ENCODE peak calls at places on chromosomes 12 and 14, in four cellular contexts. J, P, F and Z are unnamed samples.

GRCh38 chr12:86931714-86932113 is 675.5 kb upstream of the MGAT4C start:
- DNase-seq in J (no peak), P (no peak), F (no peak), Z (no peak)

GRCh38 chr14:37246427-37246829 is 48.7 kb downstream of the MIPOL1 start:
- DNase-seq in J (no peak), P (no peak), F (peak; percentile 26), Z (no peak)

GRCh38 chr12:122406701-122407154 is 15.7 kb downstream of the CLIP1 start:
- DNase-seq in J (no peak), P (no peak), F (no peak), Z (no peak)

GRCh38 chr14:100904307-100905019 is 941 bp upstream of the RTL1 start:
- DNase-seq in J (no peak), P (no peak), F (no peak), Z (no peak)

GRCh38 chr14:30698463-30698862 is 76.3 kb downstream of the SCFD1 start:
- DNase-seq in J (no peak), P (no peak), F (no peak), Z (no peak)

GRCh38 chr12:103495158-103495782 is 498 bp downstream of the C12orf42 start:
- DNase-seq in J (no peak), P (peak; percentile 63), F (peak; percentile 36), Z (no peak)

GRCh38 chr12:75086086-75087038 is 123.3 kb downstream of the KCNC2 start:
- DNase-seq in J (no peak), P (no peak), F (no peak), Z (no peak)

GRCh38 chr14:67583711-67584644 is 16.1 kb downstream of the PIGH start:
- DNase-seq in J (no peak), P (peak; percentile 48), F (peak; percentile 60), Z (no peak)

GRCh38 chr12:72330291-72330690 is 58.1 kb downstream of the TRHDE start:
- DNase-seq in J (no peak), P (no peak), F (no peak), Z (no peak)

GRCh38 chr14:80419339-80419738 is 208.0 kb upstream of the DIO2 start:
- DNase-seq in J (no peak), P (no peak), F (no peak), Z (no peak)

GRCh38 chr14:54796961-54797360 is 105.7 kb downstream of the GCH1 start:
- DNase-seq in J (no peak), P (no peak), F (no peak), Z (no peak)

GRCh38 chr12:25459541-25459951 is 93.5 kb downstream of the LMNTD1 start:
- DNase-seq in J (no peak), P (no peak), F (no peak), Z (peak; percentile 5)

GRCh38 chr12:99960312-99960711 is 24.4 kb downstream of the ANKS1B start:
- DNase-seq in J (no peak), P (no peak), F (no peak), Z (no peak)

GRCh38 chr12:119319638-119320037 is 14.9 kb upstream of the CCDC60 start:
- DNase-seq in J (no peak), P (no peak), F (no peak), Z (no peak)

GRCh38 chr12:52346596-52346995 is 20.7 kb downstream of the KRT85 start:
- DNase-seq in J (no peak), P (no peak), F (no peak), Z (peak; percentile 16)

GRCh38 chr12:15268927-15269552 is 47.8 kb upstream of the RERG start:
- DNase-seq in J (peak; percentile 37), P (peak; percentile 22), F (peak; percentile 37), Z (no peak)

GRCh38 chr12:101969-102878 is 35.7 kb downstream of the IQSEC3 start:
- DNase-seq in J (no peak), P (no peak), F (peak; percentile 76), Z (no peak)

GRCh38 chr12:103965255-103965589 is 450 bp upstream of the TDG start:
- DNase-seq in J (no peak), P (no peak), F (no peak), Z (no peak)

GRCh38 chr12:126493366-126494108 is 1428.3 kb downstream of the AACS start:
- DNase-seq in J (no peak), P (no peak), F (no peak), Z (no peak)

GRCh38 chr12:48125985-48126384 is 6.8 kb downstream of the PFKM start:
- DNase-seq in J (no peak), P (no peak), F (no peak), Z (no peak)

GRCh38 chr12:115325858-115326257 is 641.9 kb upstream of the TBX3 start:
- DNase-seq in J (no peak), P (no peak), F (no peak), Z (no peak)

GRCh38 chr14:58660407-58660806 is 22.6 kb downstream of the DACT1 start:
- DNase-seq in J (no peak), P (no peak), F (no peak), Z (no peak)

GRCh38 chr12:12219664-12220063 is 47.2 kb downstream of the LRP6 start:
- DNase-seq in J (no peak), P (no peak), F (no peak), Z (no peak)

GRCh38 chr12:103986823-103987222 is 21.2 kb downstream of the TDG start:
- DNase-seq in J (no peak), P (no peak), F (no peak), Z (no peak)

GRCh38 chr12:43255642-43256041 is 296.4 kb downstream of the ADAMTS20 start:
- DNase-seq in J (no peak), P (no peak), F (no peak), Z (no peak)

GRCh38 chr14:76701981-76702380 is 59.3 kb upstream of the VASH1 start:
- DNase-seq in J (no peak), P (no peak), F (no peak), Z (no peak)

GRCh38 chr12:115204957-115205754 is 521.2 kb upstream of the TBX3 start:
- DNase-seq in J (no peak), P (no peak), F (no peak), Z (no peak)

GRCh38 chr14:99551034-99551922 is 52.7 kb downstream of the CCDC85C start:
- DNase-seq in J (no peak), P (no peak), F (no peak), Z (no peak)

GRCh38 chr12:91361864-91362263 is 179.2 kb upstream of the DCN start:
- DNase-seq in J (no peak), P (no peak), F (peak; percentile 29), Z (no peak)
- TF ChIP-seq SPI1 in J (no peak), P (no peak), F (no peak), Z (no peak)

GRCh38 chr14:61219256-61219655 is 61.9 kb downstream of the TMEM30B start:
- DNase-seq in J (no peak), P (no peak), F (no peak), Z (no peak)
- TF ChIP-seq SPI1 in J (no peak), P (no peak), F (no peak), Z (no peak)

DNA sequence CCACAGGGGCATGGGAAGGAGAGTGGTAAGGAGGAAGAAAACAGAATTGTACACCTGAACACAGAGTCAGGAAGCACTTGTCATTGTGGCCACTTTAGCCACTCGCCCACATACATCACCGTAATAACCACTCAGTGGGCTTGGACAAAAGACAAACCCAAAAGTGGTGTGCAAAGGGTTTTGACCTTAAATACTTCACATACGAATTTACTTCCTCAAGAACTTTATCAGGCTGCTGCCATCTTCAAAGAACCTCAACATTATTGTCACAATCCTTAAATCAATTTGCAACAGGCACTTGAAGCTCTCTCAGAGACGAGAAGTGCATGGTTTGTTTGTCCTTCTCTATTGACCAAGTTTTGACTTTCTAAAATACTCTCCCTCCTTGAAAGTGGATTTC is 187.3 kb upstream of the EGLN3 start:
- DNase-seq in J (no peak), P (no peak), F (no peak), Z (no peak)
- TF ChIP-seq SPI1 in J (no peak), P (no peak), F (no peak), Z (no peak)

GRCh38 chr12:96617178-96617577 is 127.8 kb downstream of the CFAP54 start:
- DNase-seq in J (no peak), P (no peak), F (peak; percentile 10), Z (no peak)
- TF ChIP-seq SPI1 in J (no peak), P (no peak), F (no peak), Z (no peak)

GRCh38 chr12:27615331-27615891 is 80.8 kb upstream of the REP15 start:
- DNase-seq in J (no peak), P (no peak), F (no peak), Z (no peak)
- TF ChIP-seq SPI1 in J (no peak), P (no peak), F (no peak), Z (no peak)

DNA sequence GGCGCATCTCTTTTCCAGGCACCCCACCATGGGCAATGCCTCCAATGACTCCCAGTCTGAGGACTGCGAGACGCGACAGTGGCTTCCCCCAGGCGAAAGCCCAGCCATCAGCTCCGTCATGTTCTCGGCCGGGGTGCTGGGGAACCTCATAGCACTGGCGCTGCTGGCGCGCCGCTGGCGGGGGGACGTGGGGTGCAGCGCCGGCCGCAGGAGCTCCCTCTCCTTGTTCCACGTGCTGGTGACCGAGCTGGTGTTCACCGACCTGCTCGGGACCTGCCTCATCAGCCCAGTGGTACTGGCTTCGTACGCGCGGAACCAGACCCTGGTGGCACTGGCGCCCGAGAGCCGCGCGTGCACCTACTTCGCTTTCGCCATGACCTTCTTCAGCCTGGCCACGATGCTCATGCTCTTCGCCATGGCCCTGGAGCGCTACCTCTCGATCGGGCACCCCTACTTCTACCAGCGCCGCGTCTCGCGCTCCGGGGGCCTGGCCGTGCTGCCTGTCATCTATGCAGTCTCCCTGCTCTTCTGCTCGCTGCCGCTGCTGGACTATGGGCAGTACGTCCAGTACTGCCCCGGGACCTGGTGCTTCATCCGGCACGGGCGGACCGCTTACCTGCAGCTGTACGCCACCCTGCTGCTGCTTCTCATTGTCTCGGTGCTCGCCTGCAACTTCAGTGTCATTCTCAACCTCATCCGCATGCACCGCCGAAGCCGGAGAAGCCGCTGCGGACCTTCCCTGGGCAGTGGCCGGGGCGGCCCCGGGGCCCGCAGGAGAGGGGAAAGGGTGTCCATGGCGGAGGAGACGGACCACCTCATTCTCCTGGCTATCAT is 626 bp downstream of the PTGER2 start:
- DNase-seq in J (no peak), P (peak; percentile 40), F (no peak), Z (no peak)
- TF ChIP-seq SPI1 in J (no peak), P (no peak), F (no peak), Z (no peak)

DNA sequence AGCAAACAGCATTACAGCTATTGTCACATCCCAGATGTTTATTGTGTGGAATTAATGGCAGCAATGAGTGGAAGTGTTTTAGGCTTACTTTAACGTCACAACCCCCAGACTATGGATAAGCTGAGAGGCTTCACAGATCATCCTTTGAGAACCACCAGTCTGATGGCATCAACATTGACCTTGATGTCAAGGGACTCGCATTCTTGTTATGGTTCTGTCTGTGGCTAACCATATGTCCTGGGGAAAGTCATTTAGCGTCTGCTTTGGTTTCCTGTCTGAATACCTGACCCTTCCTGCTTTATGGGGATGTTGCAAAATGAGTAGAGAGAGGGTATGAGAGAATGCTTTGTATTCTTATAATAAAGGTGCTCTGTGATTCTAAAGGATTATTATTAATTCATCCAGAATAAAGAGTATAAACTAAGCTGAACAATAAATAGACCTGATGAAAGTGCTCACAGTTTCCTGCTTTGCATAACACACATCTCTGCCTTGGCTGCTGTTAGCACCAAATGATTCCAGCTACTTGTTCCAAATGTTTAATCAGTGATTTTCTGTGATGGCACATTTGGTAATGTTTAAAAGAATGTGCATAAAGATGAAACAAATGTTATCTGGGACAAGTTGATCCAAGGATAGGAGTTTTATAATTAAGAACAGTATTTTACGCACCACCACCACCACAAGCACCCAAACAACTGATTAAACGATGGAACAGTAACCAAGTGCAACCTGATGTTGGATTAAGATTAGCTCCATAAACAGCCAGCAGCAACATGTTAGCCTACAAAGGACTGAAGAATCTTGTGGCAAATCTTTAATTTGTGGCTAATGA is 116.9 kb upstream of the LRIG3 start:
- DNase-seq in J (no peak), P (no peak), F (no peak), Z (no peak)
- TF ChIP-seq SPI1 in J (no peak), P (no peak), F (no peak), Z (no peak)

GRCh38 chr12:73374360-73374759 is 1102.2 kb downstream of the TRHDE start:
- DNase-seq in J (no peak), P (no peak), F (no peak), Z (no peak)
- TF ChIP-seq SPI1 in J (no peak), P (no peak), F (no peak), Z (no peak)